ENCODE peak calls at places on chromosomes 2 and 18, in four cellular contexts. One of them, this sample, is unnamed.

GRCh38 chr2:212237350-212238095 is 301.1 kb downstream of the ERBB4 start:
- DNase-seq in prostate gland: no peak
- DNase-seq in endothelial cell of umbilical vein: no peak
- DNase-seq in Peyer's patch: no peak
- DNase-seq in this sample: no peak

GRCh38 chr2:100470898-100471514 is 724 bp downstream of the NMS start:
- DNase-seq in prostate gland: no peak
- DNase-seq in endothelial cell of umbilical vein: no peak
- DNase-seq in Peyer's patch: no peak
- DNase-seq in this sample: no peak

GRCh38 chr2:73283545-73284295 is 558 bp downstream of the FBXO41 start:
- DNase-seq in prostate gland: no peak
- DNase-seq in endothelial cell of umbilical vein: no peak
- DNase-seq in Peyer's patch: peak
- DNase-seq in this sample: no peak

GRCh38 chr2:177909962-177910361 is 162.6 kb downstream of the PDE11A start:
- DNase-seq in prostate gland: no peak
- DNase-seq in endothelial cell of umbilical vein: no peak
- DNase-seq in Peyer's patch: no peak
- DNase-seq in this sample: no peak

GRCh38 chr2:152436148-152436547 is 101.2 kb downstream of the FMNL2 start:
- DNase-seq in prostate gland: no peak
- DNase-seq in endothelial cell of umbilical vein: no peak
- DNase-seq in Peyer's patch: no peak
- DNase-seq in this sample: no peak

GRCh38 chr2:181072486-181072885 is 92.1 kb downstream of the UBE2E3 start:
- DNase-seq in prostate gland: no peak
- DNase-seq in endothelial cell of umbilical vein: peak
- DNase-seq in Peyer's patch: no peak
- DNase-seq in this sample: no peak

GRCh38 chr2:173797586-173798263 is 167.4 kb downstream of the SP3 start:
- DNase-seq in prostate gland: no peak
- DNase-seq in endothelial cell of umbilical vein: no peak
- DNase-seq in Peyer's patch: no peak
- DNase-seq in this sample: no peak

GRCh38 chr2:191539068-191539467 is 138.9 kb upstream of the NABP1 start:
- DNase-seq in prostate gland: no peak
- DNase-seq in endothelial cell of umbilical vein: peak
- DNase-seq in Peyer's patch: no peak
- DNase-seq in this sample: no peak

GRCh38 chr18:36322408-36322728 is 24.9 kb downstream of the FHOD3 start:
- DNase-seq in prostate gland: no peak
- DNase-seq in endothelial cell of umbilical vein: no peak
- DNase-seq in Peyer's patch: no peak
- DNase-seq in this sample: no peak

GRCh38 chr2:70887208-70887549 is 48.5 kb upstream of the ATP6V1B1 start:
- DNase-seq in prostate gland: no peak
- DNase-seq in endothelial cell of umbilical vein: no peak
- DNase-seq in Peyer's patch: no peak
- DNase-seq in this sample: no peak

GRCh38 chr2:174120346-174120745 is 128.0 kb downstream of the OLA1 start:
- DNase-seq in prostate gland: no peak
- DNase-seq in endothelial cell of umbilical vein: peak
- DNase-seq in Peyer's patch: no peak
- DNase-seq in this sample: no peak

GRCh38 chr18:76689646-76690264 is 132.6 kb upstream of the ZNF236 start:
- DNase-seq in prostate gland: no peak
- DNase-seq in endothelial cell of umbilical vein: no peak
- DNase-seq in Peyer's patch: no peak
- DNase-seq in this sample: no peak

GRCh38 chr2:186325827-186326535 is 160.1 kb upstream of the ZC3H15 start:
- DNase-seq in prostate gland: no peak
- DNase-seq in endothelial cell of umbilical vein: no peak
- DNase-seq in Peyer's patch: no peak
- DNase-seq in this sample: no peak

GRCh38 chr2:130252880-130253645 is 54.8 kb upstream of the TUBA3E start:
- DNase-seq in prostate gland: no peak
- DNase-seq in endothelial cell of umbilical vein: no peak
- DNase-seq in Peyer's patch: no peak
- DNase-seq in this sample: no peak

GRCh38 chr18:3400567-3401296 is 49.2 kb upstream of the TGIF1 start:
- DNase-seq in prostate gland: no peak
- DNase-seq in endothelial cell of umbilical vein: no peak
- DNase-seq in Peyer's patch: no peak
- DNase-seq in this sample: no peak

GRCh38 chr2:40038646-40039045 is 259.6 kb upstream of the THUMPD2 start:
- DNase-seq in prostate gland: no peak
- DNase-seq in endothelial cell of umbilical vein: no peak
- DNase-seq in Peyer's patch: no peak
- DNase-seq in this sample: no peak

GRCh38 chr2:3102081-3102914 is 275.3 kb downstream of the EIPR1 start:
- DNase-seq in prostate gland: no peak
- DNase-seq in endothelial cell of umbilical vein: no peak
- DNase-seq in Peyer's patch: no peak
- DNase-seq in this sample: no peak

GRCh38 chr18:34223893-34224422 is 755 bp downstream of the NOL4 start:
- DNase-seq in prostate gland: no peak
- DNase-seq in endothelial cell of umbilical vein: no peak
- DNase-seq in Peyer's patch: no peak
- DNase-seq in this sample: no peak

GRCh38 chr18:2337552-2338141 is 233.7 kb downstream of the METTL4 start:
- DNase-seq in prostate gland: no peak
- DNase-seq in endothelial cell of umbilical vein: peak
- DNase-seq in Peyer's patch: peak
- DNase-seq in this sample: peak

GRCh38 chr2:70132244-70133126 is 45.2 kb downstream of the PCBP1 start:
- DNase-seq in prostate gland: peak
- DNase-seq in endothelial cell of umbilical vein: peak
- DNase-seq in Peyer's patch: peak
- DNase-seq in this sample: no peak

GRCh38 chr2:124774781-124775180 is 749.7 kb downstream of the CNTNAP5 start:
- DNase-seq in prostate gland: no peak
- DNase-seq in endothelial cell of umbilical vein: no peak
- DNase-seq in Peyer's patch: no peak
- DNase-seq in this sample: no peak

GRCh38 chr2:144389151-144389929 is 130.6 kb downstream of the ZEB2 start:
- DNase-seq in prostate gland: no peak
- DNase-seq in endothelial cell of umbilical vein: no peak
- DNase-seq in Peyer's patch: no peak
- DNase-seq in this sample: no peak

GRCh38 chr2:159737292-159737916 is 25.1 kb downstream of the MARCHF7 start:
- DNase-seq in prostate gland: no peak
- DNase-seq in endothelial cell of umbilical vein: no peak
- DNase-seq in Peyer's patch: no peak
- DNase-seq in this sample: no peak

GRCh38 chr18:27227721-27228120 is 42.6 kb upstream of the CHST9 start:
- DNase-seq in prostate gland: no peak
- DNase-seq in endothelial cell of umbilical vein: no peak
- DNase-seq in Peyer's patch: no peak
- DNase-seq in this sample: no peak

GRCh38 chr2:72326759-72327158 is 179.1 kb upstream of the CYP26B1 start:
- DNase-seq in prostate gland: no peak
- DNase-seq in endothelial cell of umbilical vein: no peak
- DNase-seq in Peyer's patch: no peak
- DNase-seq in this sample: no peak

GRCh38 chr2:196123679-196124373 is 47.6 kb downstream of the STK17B start:
- DNase-seq in prostate gland: no peak
- DNase-seq in endothelial cell of umbilical vein: peak
- DNase-seq in Peyer's patch: no peak
- DNase-seq in this sample: no peak

GRCh38 chr2:54176577-54176976 is 61.2 kb downstream of the ACYP2 start:
- DNase-seq in prostate gland: no peak
- DNase-seq in endothelial cell of umbilical vein: peak
- DNase-seq in Peyer's patch: no peak
- DNase-seq in this sample: no peak

GRCh38 chr2:51231071-51231470 is 199.1 kb upstream of the NRXN1 start:
- DNase-seq in prostate gland: no peak
- DNase-seq in endothelial cell of umbilical vein: no peak
- DNase-seq in Peyer's patch: no peak
- DNase-seq in this sample: no peak

DNA sequence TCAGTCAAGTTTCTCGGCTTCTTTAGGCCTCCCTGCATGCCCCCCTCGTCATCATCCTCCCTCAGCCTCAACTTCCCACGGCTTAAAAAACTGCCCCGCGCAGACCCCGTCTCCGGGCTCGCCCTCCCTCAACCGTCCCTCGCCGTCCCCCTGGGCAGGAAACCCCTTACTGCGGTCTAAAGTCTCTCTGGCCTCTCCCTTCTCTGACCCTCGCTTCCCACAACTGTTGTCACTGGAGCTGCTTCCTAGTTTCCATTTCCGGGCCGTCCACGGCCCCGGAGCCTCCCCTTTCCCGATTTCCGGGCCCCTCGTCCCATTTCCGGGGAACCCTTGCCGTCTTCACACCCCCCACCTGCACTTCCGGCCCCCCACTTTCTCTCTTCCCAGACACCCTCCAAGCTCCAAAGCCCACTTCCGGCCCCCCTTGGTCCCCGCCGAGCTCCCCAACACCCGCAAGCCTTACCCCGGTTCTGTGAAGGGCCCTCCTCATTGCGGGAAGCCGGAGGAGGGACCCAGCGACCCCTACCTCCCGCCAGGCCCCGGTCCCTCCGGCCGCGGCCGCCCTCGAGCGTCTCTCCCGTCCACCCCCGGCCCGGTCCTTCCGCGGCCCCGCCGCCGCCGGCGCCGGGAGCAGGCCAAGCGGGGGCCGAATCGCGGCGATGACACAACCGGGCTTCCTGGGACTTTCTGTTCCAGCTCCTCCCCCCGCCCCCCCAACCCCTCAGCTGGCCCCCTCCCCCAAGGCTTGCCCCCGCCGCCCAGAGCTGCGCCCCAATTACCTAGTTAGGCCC is 513 bp downstream of the TRIP12 start:
- DNase-seq in prostate gland: peak
- DNase-seq in endothelial cell of umbilical vein: peak
- DNase-seq in Peyer's patch: peak
- DNase-seq in this sample: peak
- TF ChIP-seq POLR2A in prostate gland: peak
- TF ChIP-seq POLR2A in endothelial cell of umbilical vein: no peak
- TF ChIP-seq POLR2A in Peyer's patch: no peak
- TF ChIP-seq POLR2A in this sample: peak

GRCh38 chr2:239084007-239084406 is 236.1 kb downstream of the TWIST2 start:
- DNase-seq in prostate gland: no peak
- DNase-seq in endothelial cell of umbilical vein: no peak
- DNase-seq in Peyer's patch: no peak
- DNase-seq in this sample: no peak

GRCh38 chr2:239081622-239082021 is 233.7 kb downstream of the TWIST2 start:
- DNase-seq in prostate gland: no peak
- DNase-seq in endothelial cell of umbilical vein: no peak
- DNase-seq in Peyer's patch: no peak
- DNase-seq in this sample: no peak

GRCh38 chr2:239081046-239081445 is 233.2 kb downstream of the TWIST2 start:
- DNase-seq in prostate gland: no peak
- DNase-seq in endothelial cell of umbilical vein: no peak
- DNase-seq in Peyer's patch: no peak
- DNase-seq in this sample: no peak

GRCh38 chr2:239079671-239080294 is 231.9 kb downstream of the TWIST2 start:
- DNase-seq in prostate gland: no peak
- DNase-seq in endothelial cell of umbilical vein: no peak
- DNase-seq in Peyer's patch: no peak
- DNase-seq in this sample: no peak

DNA sequence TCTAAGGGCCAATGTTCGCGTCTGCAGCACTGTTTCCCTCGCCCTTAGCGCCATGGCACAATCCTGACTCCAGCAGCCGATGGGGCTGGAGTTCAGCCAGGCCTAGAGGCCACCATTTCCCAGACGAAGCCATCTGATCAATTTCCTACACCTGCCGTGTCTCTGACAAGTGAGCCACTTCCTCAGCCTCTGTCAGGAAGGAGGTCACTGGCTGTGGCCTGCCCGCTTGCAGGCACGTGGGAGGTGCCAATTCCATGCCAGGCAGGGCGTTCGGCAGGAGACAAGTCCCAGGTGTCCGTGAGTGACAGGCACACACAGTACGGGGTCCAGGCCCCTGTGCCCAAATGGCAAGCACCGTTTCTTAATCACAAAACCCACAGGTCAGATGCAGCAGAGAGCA is 234.5 kb downstream of the TWIST2 start:
- DNase-seq in prostate gland: no peak
- DNase-seq in endothelial cell of umbilical vein: no peak
- DNase-seq in Peyer's patch: no peak
- DNase-seq in this sample: no peak
- TF ChIP-seq POLR2A in prostate gland: no peak
- TF ChIP-seq POLR2A in endothelial cell of umbilical vein: no peak
- TF ChIP-seq POLR2A in Peyer's patch: no peak
- TF ChIP-seq POLR2A in this sample: no peak

GRCh38 chr2:85001595-85001994 is 30.6 kb downstream of the KCMF1 start:
- DNase-seq in prostate gland: no peak
- DNase-seq in endothelial cell of umbilical vein: no peak
- DNase-seq in Peyer's patch: no peak
- DNase-seq in this sample: no peak

GRCh38 chr2:84995826-84996225 is 24.9 kb downstream of the KCMF1 start:
- DNase-seq in prostate gland: no peak
- DNase-seq in endothelial cell of umbilical vein: no peak
- DNase-seq in Peyer's patch: no peak
- DNase-seq in this sample: no peak

GRCh38 chr2:84999467-85000064 is 28.6 kb downstream of the KCMF1 start:
- DNase-seq in prostate gland: no peak
- DNase-seq in endothelial cell of umbilical vein: no peak
- DNase-seq in Peyer's patch: no peak
- DNase-seq in this sample: no peak

GRCh38 chr2:84991404-84992151 is 20.6 kb downstream of the KCMF1 start:
- DNase-seq in prostate gland: no peak
- DNase-seq in endothelial cell of umbilical vein: peak
- DNase-seq in Peyer's patch: no peak
- DNase-seq in this sample: no peak

DNA sequence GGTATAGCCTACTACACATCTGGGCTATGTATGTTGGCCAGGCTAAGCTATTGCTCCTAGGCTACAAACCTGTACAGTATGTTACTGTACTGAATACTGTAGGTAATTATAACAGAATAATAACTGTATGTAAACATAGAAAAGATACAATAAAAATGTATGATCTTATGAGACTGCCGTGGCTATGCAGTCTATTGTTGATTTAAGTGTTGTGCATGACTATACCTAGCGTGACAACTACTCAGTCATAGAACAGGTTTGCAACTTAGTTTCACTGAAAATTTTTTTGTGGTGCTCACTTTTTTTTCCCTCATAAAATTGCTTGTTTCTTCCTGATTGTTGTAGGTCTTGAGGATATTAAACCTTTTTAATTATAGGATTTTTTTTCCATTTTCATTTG is 25.9 kb downstream of the KCMF1 start:
- DNase-seq in prostate gland: no peak
- DNase-seq in endothelial cell of umbilical vein: no peak
- DNase-seq in Peyer's patch: no peak
- DNase-seq in this sample: no peak
- TF ChIP-seq POLR2A in prostate gland: no peak
- TF ChIP-seq POLR2A in endothelial cell of umbilical vein: no peak
- TF ChIP-seq POLR2A in Peyer's patch: no peak
- TF ChIP-seq POLR2A in this sample: no peak

DNA sequence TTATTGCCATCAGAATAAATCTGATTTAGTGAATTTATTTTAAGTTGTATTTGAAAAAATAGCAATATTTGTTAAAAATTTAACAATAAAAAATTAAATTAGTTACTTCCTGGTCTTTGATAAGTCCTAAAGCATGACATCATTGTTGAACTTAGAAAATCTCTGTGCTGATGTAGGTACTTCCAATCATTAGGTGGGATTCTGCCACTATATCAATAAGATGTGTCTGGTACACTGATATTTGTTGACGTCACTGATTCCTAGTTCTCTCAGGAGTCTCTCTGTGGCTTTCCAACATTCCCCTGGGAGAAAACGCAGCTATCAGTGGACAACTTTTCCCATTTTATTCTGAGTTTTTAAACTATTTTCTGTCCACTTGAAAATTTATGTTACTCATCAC is 143.5 kb downstream of the GALNT13 start:
- DNase-seq in prostate gland: no peak
- DNase-seq in endothelial cell of umbilical vein: no peak
- DNase-seq in Peyer's patch: no peak
- DNase-seq in this sample: no peak
- TF ChIP-seq POLR2A in prostate gland: no peak
- TF ChIP-seq POLR2A in endothelial cell of umbilical vein: no peak
- TF ChIP-seq POLR2A in Peyer's patch: no peak
- TF ChIP-seq POLR2A in this sample: no peak